ENCODE peak calls at places on chromosome 15, in seven cellular contexts. R, T, D, G, O, Y and C are unnamed samples.

GRCh38 chr15:27826902-27827321 is 272.2 kb downstream of the OCA2 start:
- DNase-seq in R (no peak), T (no peak), D (no peak), G (no peak), O (no peak), Y (no peak), C (peak; percentile 68)

GRCh38 chr15:86163771-86164170 is 84.1 kb downstream of the AGBL1 start:
- DNase-seq in R (no peak), T (no peak), D (no peak), G (no peak), O (no peak), Y (no peak), C (no peak)

GRCh38 chr15:85865070-85865684 is 70.5 kb upstream of the KLHL25 start:
- DNase-seq in R (no peak), T (no peak), D (peak; percentile 69), G (no peak), O (no peak), Y (no peak), C (no peak)

GRCh38 chr15:58521293-58521991 is 89.7 kb downstream of the LIPC start:
- DNase-seq in R (peak; percentile 36), T (no peak), D (no peak), G (peak; percentile 78), O (peak; percentile 91), Y (no peak), C (no peak)

GRCh38 chr15:58611731-58612676 is 137.5 kb downstream of the ADAM10 start:
- DNase-seq in R (no peak), T (no peak), D (no peak), G (no peak), O (no peak), Y (no peak), C (no peak)

GRCh38 chr15:25464784-25465183 is 26.0 kb upstream of the UBE3A start:
- DNase-seq in R (no peak), T (no peak), D (no peak), G (no peak), O (no peak), Y (no peak), C (no peak)

GRCh38 chr15:37891754-37892368 is 42.6 kb upstream of the TMCO5A start:
- DNase-seq in R (no peak), T (no peak), D (no peak), G (no peak), O (no peak), Y (no peak), C (no peak)

GRCh38 chr15:33608714-33609113 is 297.9 kb downstream of the RYR3 start:
- DNase-seq in R (no peak), T (no peak), D (no peak), G (no peak), O (no peak), Y (no peak), C (no peak)

GRCh38 chr15:24772256-24772655 is 96.7 kb downstream of the NPAP1 start:
- DNase-seq in R (no peak), T (no peak), D (peak; percentile 39), G (no peak), O (no peak), Y (no peak), C (no peak)

GRCh38 chr15:85414495-85414894 is 34.1 kb downstream of the AKAP13 start:
- DNase-seq in R (no peak), T (no peak), D (no peak), G (no peak), O (no peak), Y (no peak), C (no peak)

DNA sequence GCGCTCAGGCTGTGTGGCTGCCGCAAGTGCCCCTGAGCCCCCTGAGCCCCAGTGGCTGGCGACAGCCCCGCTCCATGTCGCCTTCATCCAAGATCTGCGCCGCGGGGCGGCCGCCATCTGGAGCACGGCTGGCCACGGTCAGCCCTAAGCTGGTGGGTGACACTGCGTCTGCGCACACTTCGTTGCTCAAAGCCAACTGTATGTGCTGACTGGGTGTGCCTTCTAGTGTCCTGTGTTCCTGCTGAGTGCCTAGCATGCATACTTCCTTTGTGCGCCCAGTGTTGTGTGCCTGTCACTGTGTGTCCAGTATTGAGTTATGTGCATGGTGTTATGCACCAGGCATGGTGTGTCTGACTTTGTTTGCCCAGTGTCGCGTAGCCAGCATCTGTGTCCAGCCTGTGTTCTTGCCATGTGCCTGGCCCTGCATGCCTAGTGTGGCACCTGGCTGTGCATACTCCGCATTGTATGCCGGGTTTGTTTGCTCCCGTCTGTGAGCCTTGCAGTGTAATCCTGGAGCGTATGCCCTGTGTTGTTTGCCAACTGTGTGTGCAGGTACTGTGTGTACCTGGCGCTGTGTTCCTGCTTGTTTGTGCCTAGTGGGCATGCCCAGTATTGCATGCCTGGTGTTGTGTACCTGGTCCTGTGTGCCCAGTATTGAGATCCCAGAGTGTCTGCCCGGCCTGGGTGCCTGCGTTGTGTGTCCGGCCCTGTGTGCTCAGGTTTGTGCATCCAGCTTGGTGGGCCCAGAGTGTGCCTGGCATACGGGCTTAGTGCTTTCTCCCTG is 54.7 kb upstream of the CHRNA7 start:
- DNase-seq in R (no peak), T (no peak), D (peak; percentile 36), G (no peak), O (no peak), Y (no peak), C (no peak)
- TF ChIP-seq CTCF in R (no peak), T (no peak), D (peak; percentile 59), G (no peak), O (no peak), Y (no peak), C (no peak)

DNA sequence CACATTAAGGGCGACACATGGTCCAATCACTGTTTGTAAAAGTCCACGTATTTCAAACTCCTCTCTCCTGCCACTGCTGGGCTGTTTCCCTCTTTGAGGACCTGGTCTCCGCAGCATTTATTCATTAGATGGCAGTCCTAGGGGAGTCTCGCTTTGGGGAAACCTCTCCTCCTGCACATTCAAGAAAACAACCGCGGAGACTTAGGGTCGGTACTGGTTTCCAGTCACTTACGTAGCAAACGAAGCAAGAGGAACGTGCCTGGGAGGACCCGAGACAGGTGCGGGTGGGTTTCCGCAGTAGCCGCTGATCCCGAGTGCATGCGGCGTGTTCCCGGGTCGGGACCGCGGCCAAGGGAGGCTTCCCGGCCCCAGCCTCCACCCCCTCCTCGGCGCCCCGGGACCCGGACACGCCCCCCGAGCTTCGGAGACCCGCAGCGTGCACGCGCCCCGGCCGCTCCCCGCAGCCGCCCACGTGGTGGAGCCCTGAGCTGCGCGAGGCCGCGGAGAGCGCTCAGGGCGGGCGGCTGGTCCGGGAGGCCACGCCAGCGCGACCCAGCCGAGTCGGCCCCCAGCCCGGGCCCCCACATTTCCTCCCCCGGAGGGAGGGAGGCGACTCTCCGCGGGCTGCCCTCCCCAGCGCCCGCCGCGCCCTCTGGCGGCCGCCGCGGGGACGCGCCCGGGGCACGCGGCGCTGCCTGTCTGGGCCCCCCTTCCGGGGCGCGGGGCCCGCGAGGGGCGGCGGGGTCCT is 1.1 kb upstream of the IGF1R start:
- DNase-seq in R (peak; percentile 57), T (no peak), D (peak; percentile 85), G (peak; percentile 90), O (peak; percentile 92), Y (peak; percentile 69), C (peak; percentile 88)
- TF ChIP-seq CTCF in R (peak; percentile 68), T (peak; percentile 31), D (peak; percentile 74), G (peak; percentile 37), O (peak; percentile 53), Y (no peak), C (peak; percentile 71)

DNA sequence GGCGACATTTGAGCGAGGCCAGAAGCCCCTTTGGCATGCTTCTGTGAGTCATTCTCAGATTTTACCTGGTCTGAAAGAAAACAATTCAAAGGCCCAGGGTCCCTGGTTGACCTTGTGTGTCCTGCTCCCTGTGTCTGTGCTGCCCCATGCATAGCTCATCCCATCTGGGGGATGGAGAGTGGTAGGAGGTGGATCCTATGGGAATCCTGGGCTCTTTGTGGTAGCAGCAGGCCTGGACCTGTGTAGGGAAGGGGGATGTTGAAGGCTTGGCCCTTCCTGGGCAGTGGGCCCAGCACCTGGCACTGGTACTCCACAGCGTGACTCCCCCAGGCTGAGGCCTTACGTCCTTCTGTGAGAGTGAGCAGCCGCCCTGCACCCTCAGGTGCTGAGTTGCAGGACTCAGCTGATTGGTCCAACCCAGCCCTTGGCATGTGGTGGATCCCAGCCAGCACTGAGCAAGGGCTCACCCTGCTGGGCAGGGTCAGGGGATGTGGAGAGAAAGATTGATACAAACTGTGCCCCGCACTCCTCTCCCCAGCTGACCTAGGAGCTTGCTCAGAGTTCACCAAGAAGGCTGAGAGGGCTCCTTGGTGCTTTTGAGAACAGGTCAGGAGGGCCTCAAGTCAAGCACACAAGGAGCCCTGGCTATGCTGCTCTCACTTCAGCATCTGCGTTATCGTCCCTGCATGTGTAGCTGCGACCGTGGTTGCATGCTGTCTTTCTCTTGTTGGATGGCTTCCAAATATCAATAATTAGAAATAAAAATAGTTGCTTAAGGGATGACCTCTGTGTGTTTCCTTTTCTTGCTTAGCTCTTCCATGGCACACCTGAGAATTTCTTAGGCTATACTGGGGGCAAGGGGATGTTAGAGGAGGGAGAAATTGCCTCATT is 21.4 kb upstream of the JMJD7 start:
- DNase-seq in R (no peak), T (no peak), D (no peak), G (no peak), O (no peak), Y (no peak), C (no peak)
- TF ChIP-seq CTCF in R (no peak), T (no peak), D (no peak), G (no peak), O (peak; percentile 37), Y (no peak), C (no peak)

GRCh38 chr15:66851226-66852063 is 149.4 kb downstream of the SMAD6 start:
- DNase-seq in R (peak; percentile 76), T (peak; percentile 53), D (peak; percentile 88), G (peak; percentile 93), O (peak; percentile 95), Y (peak; percentile 70), C (peak; percentile 94)

GRCh38 chr15:66849746-66850077 is 147.7 kb downstream of the SMAD6 start:
- DNase-seq in R (no peak), T (no peak), D (no peak), G (no peak), O (no peak), Y (no peak), C (no peak)

GRCh38 chr15:66849393-66849745 is 147.3 kb downstream of the SMAD6 start:
- DNase-seq in R (no peak), T (no peak), D (no peak), G (no peak), O (no peak), Y (no peak), C (no peak)

GRCh38 chr15:66848666-66849392 is 146.8 kb downstream of the SMAD6 start:
- DNase-seq in R (no peak), T (no peak), D (no peak), G (no peak), O (no peak), Y (no peak), C (no peak)

DNA sequence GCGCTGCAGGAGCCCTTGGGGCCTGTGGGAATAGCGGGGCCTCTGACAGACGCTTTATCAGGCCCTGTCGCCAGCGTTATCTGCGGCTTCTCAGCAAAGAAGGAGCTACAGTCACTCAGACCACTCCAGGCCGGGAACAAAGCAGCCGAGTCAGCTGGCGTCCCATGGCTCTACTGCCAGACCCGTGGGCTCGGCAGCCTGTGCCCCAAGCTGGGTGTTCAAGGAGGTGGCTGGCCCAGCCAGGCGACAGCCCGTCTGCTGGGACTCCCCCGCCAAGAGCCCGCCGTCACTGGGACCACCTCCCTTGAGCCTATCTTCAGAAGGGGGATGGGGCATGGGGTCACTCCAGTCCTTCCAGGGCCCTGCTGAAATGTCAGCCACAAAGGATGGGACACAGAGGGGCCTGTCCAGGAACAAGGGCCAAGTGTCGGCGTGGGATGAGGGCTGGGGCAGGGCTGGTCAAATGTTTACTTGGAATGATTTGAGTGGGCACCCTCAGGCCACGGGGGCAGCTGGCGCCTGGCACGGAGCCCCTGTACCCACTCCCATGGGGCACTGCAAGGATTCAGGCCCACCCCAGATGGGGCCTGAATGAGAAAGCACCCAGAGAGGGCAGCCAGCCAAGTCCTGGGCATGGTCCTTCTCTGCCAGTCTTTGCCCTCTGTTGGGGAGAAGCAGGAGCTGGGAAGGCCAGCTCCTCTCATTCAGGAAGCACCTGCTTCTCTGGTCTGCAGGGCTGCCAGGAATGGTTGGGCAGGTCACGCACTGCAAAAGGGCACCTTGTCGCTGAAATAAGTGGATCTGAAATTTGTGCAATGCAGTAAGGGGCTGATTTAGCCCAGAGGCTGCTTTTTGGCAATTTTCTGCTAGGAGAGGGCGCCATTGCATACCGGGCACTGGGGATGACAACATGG is 148.3 kb downstream of the SMAD6 start:
- DNase-seq in R (no peak), T (no peak), D (no peak), G (no peak), O (peak; percentile 73), Y (no peak), C (no peak)
- TF ChIP-seq CTCF in R (no peak), T (no peak), D (no peak), G (no peak), O (no peak), Y (no peak), C (no peak)